ENCODE peak calls at places on chromosomes 4 and X, in five cellular contexts. One of them, this sample, is unnamed.

GRCh38 chr4:41878991-41879491 is 56.2 kb upstream of the TMEM33 start:
- DNase-seq in fibroblast of lung: no peak
- DNase-seq in hepatocyte: no peak
- DNase-seq in DND-41: no peak
- DNase-seq in PC-9: no peak
- DNase-seq in this sample: no peak

GRCh38 chrX:44308869-44309268 is 34.6 kb downstream of the EFHC2 start:
- DNase-seq in hepatocyte: no peak
- DNase-seq in fibroblast of lung: no peak
- DNase-seq in DND-41: no peak
- DNase-seq in PC-9: no peak
- DNase-seq in this sample: no peak

GRCh38 chrX:47992093-47992375 is 11.8 kb downstream of the ZNF182 start:
- DNase-seq in fibroblast of lung: no peak
- DNase-seq in PC-9: no peak
- DNase-seq in DND-41: no peak
- DNase-seq in hepatocyte: no peak
- DNase-seq in this sample: no peak

GRCh38 chr4:142846105-142846728 is at the start of gene INPP4B:
- DNase-seq in hepatocyte: peak; percentile 72
- DNase-seq in DND-41: peak; percentile 70
- DNase-seq in fibroblast of lung: peak; percentile 60
- DNase-seq in PC-9: peak; percentile 46
- DNase-seq in this sample: peak; percentile 63

GRCh38 chr4:78776729-78777555 is 792 bp downstream of the BMP2K start:
- DNase-seq in DND-41: peak; percentile 59
- DNase-seq in fibroblast of lung: peak; percentile 64
- DNase-seq in hepatocyte: peak; percentile 60
- DNase-seq in PC-9: no peak
- DNase-seq in this sample: peak; percentile 80

GRCh38 chrX:96102997-96103396 is 581.6 kb upstream of the DIAPH2 start:
- DNase-seq in DND-41: no peak
- DNase-seq in fibroblast of lung: peak; percentile 19
- DNase-seq in PC-9: no peak
- DNase-seq in hepatocyte: no peak
- DNase-seq in this sample: no peak

GRCh38 chr4:3498901-3499510 is 33.2 kb downstream of the LRPAP1 start:
- DNase-seq in hepatocyte: no peak
- DNase-seq in PC-9: no peak
- DNase-seq in fibroblast of lung: no peak
- DNase-seq in DND-41: no peak
- DNase-seq in this sample: no peak

GRCh38 chr4:89939994-89940393 is 45.3 kb downstream of the MMRN1 start:
- DNase-seq in hepatocyte: peak; percentile 12
- DNase-seq in DND-41: no peak
- DNase-seq in fibroblast of lung: peak; percentile 86
- DNase-seq in PC-9: no peak
- DNase-seq in this sample: no peak

GRCh38 chr4:36187723-36188333 is 56.5 kb downstream of the ARAP2 start:
- DNase-seq in DND-41: no peak
- DNase-seq in fibroblast of lung: peak; percentile 62
- DNase-seq in hepatocyte: peak; percentile 26
- DNase-seq in PC-9: no peak
- DNase-seq in this sample: peak; percentile 13

GRCh38 chr4:3470244-3471097 is 7.4 kb downstream of the DOK7 start:
- DNase-seq in PC-9: peak; percentile 47
- DNase-seq in fibroblast of lung: peak; percentile 79
- DNase-seq in DND-41: no peak
- DNase-seq in hepatocyte: no peak
- DNase-seq in this sample: no peak

GRCh38 chr4:40281099-40281498 is 54.0 kb upstream of the CHRNA9 start:
- DNase-seq in fibroblast of lung: no peak
- DNase-seq in PC-9: no peak
- DNase-seq in DND-41: no peak
- DNase-seq in hepatocyte: no peak
- DNase-seq in this sample: no peak

GRCh38 chr4:22356996-22357596 is 158.8 kb downstream of the ADGRA3 start:
- DNase-seq in PC-9: no peak
- DNase-seq in DND-41: no peak
- DNase-seq in hepatocyte: peak; percentile 30
- DNase-seq in fibroblast of lung: peak; percentile 46
- DNase-seq in this sample: peak; percentile 26
- TF ChIP-seq CTCF in PC-9: no peak
- TF ChIP-seq CTCF in DND-41: peak; percentile 37
- TF ChIP-seq CTCF in hepatocyte: peak; percentile 51
- TF ChIP-seq CTCF in fibroblast of lung: peak; percentile 43
- TF ChIP-seq CTCF in this sample: peak; percentile 70

GRCh38 chr4:183797041-183797444 is 108.1 kb upstream of the STOX2 start:
- DNase-seq in PC-9: no peak
- DNase-seq in hepatocyte: peak; percentile 35
- DNase-seq in fibroblast of lung: no peak
- DNase-seq in DND-41: no peak
- DNase-seq in this sample: peak; percentile 32
- TF ChIP-seq EZH2 in PC-9: no peak
- TF ChIP-seq EZH2 in hepatocyte: no peak
- TF ChIP-seq EZH2 in fibroblast of lung: no peak
- TF ChIP-seq EZH2 in DND-41: no peak
- TF ChIP-seq EZH2 in this sample: no peak

GRCh38 chr4:13910556-13910955 is 283.0 kb upstream of the BOD1L1 start:
- DNase-seq in DND-41: no peak
- DNase-seq in hepatocyte: no peak
- DNase-seq in fibroblast of lung: peak; percentile 37
- DNase-seq in PC-9: no peak
- DNase-seq in this sample: no peak

GRCh38 chr4:13908455-13908854 is 280.9 kb upstream of the BOD1L1 start:
- DNase-seq in PC-9: no peak
- DNase-seq in DND-41: no peak
- DNase-seq in hepatocyte: no peak
- DNase-seq in fibroblast of lung: peak; percentile 53
- DNase-seq in this sample: no peak

GRCh38 chr4:13906727-13907126 is 279.2 kb upstream of the BOD1L1 start:
- DNase-seq in hepatocyte: no peak
- DNase-seq in DND-41: no peak
- DNase-seq in fibroblast of lung: no peak
- DNase-seq in PC-9: no peak
- DNase-seq in this sample: no peak

GRCh38 chr4:13905543-13905942 is 278.0 kb upstream of the BOD1L1 start:
- DNase-seq in PC-9: no peak
- DNase-seq in fibroblast of lung: peak; percentile 95
- DNase-seq in hepatocyte: no peak
- DNase-seq in DND-41: no peak
- DNase-seq in this sample: no peak

DNA sequence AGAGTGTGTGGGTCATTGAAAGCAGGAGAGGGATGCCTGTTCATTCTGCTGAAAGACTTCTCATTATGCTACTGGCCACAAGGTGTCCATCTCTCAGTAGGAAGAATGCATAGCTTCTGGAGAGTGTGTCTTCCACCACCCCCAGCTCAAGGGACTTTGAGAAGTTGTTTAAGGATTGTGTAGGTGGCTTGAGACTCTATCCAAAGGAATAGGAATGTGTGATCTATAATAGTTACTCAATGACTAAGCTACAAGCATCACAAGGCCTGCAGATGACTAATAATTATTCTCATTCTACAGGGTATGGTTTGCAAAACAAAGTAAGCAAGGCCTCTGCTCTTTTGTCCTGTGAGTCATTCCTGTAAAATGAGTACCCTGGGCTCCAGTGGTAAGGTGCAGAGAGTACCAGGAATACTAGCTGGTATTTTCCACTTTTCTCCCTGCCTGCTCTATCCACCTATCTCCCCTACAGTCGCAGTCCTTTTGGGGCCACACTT is 279.8 kb upstream of the BOD1L1 start:
- DNase-seq in fibroblast of lung: peak; percentile 97
- DNase-seq in hepatocyte: peak; percentile 71
- DNase-seq in PC-9: peak; percentile 99
- DNase-seq in DND-41: no peak
- DNase-seq in this sample: peak; percentile 97
- TF ChIP-seq CTCF in fibroblast of lung: peak; percentile 16
- TF ChIP-seq CTCF in hepatocyte: peak; percentile 35
- TF ChIP-seq CTCF in PC-9: peak; percentile 61
- TF ChIP-seq CTCF in DND-41: no peak
- TF ChIP-seq CTCF in this sample: peak; percentile 38

GRCh38 chr4:139279723-139280620 is at the start of gene MGARP:
- DNase-seq in hepatocyte: peak; percentile 28
- DNase-seq in DND-41: no peak
- DNase-seq in fibroblast of lung: peak; percentile 28
- DNase-seq in PC-9: no peak
- DNase-seq in this sample: peak; percentile 33
- TF ChIP-seq EZH2 in hepatocyte: peak; percentile 53
- TF ChIP-seq EZH2 in DND-41: no peak
- TF ChIP-seq EZH2 in fibroblast of lung: no peak
- TF ChIP-seq EZH2 in PC-9: no peak
- TF ChIP-seq EZH2 in this sample: no peak

DNA sequence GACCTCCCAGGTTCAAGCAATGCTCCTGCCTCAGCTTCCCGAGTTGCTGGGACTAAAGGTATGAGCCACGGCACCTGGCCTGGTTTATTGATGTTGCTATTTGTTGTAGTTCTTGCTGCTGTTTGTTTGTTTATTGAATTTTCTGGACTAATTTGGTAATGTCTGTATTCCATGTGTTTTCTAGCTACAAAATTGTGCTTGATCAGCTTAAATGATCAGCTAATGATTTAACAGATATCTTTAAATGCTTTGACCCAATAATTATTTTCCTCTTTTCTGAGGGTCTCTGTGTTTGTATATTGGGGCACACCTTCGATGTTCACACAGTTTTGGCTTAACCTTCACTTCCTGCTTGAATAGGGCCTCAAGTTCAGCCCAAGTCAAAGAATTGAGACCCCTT is 488.1 kb upstream of the HTR2C start:
- DNase-seq in fibroblast of lung: no peak
- DNase-seq in hepatocyte: no peak
- DNase-seq in PC-9: no peak
- DNase-seq in DND-41: no peak
- DNase-seq in this sample: no peak
- TF ChIP-seq CTCF in fibroblast of lung: no peak
- TF ChIP-seq CTCF in hepatocyte: no peak
- TF ChIP-seq CTCF in PC-9: no peak
- TF ChIP-seq CTCF in DND-41: no peak
- TF ChIP-seq CTCF in this sample: no peak

GRCh38 chr4:44984083-44984482 is 257.7 kb upstream of the GNPDA2 start:
- DNase-seq in fibroblast of lung: no peak
- DNase-seq in PC-9: no peak
- DNase-seq in DND-41: no peak
- DNase-seq in hepatocyte: no peak
- DNase-seq in this sample: peak; percentile 35
- TF ChIP-seq EZH2 in fibroblast of lung: no peak
- TF ChIP-seq EZH2 in PC-9: no peak
- TF ChIP-seq EZH2 in DND-41: no peak
- TF ChIP-seq EZH2 in hepatocyte: no peak
- TF ChIP-seq EZH2 in this sample: no peak

GRCh38 chrX:134183665-134184064 is 53.3 kb upstream of the CCDC160 start:
- DNase-seq in hepatocyte: no peak
- DNase-seq in fibroblast of lung: no peak
- DNase-seq in PC-9: no peak
- DNase-seq in DND-41: no peak
- DNase-seq in this sample: no peak

GRCh38 chrX:134191276-134191675 is 45.7 kb upstream of the CCDC160 start:
- DNase-seq in hepatocyte: no peak
- DNase-seq in fibroblast of lung: no peak
- DNase-seq in PC-9: no peak
- DNase-seq in DND-41: no peak
- DNase-seq in this sample: no peak

GRCh38 chrX:134181261-134181660 is 55.7 kb upstream of the CCDC160 start:
- DNase-seq in hepatocyte: no peak
- DNase-seq in PC-9: no peak
- DNase-seq in fibroblast of lung: no peak
- DNase-seq in DND-41: no peak
- DNase-seq in this sample: no peak

GRCh38 chrX:134184936-134185335 is 52.0 kb upstream of the CCDC160 start:
- DNase-seq in PC-9: no peak
- DNase-seq in fibroblast of lung: no peak
- DNase-seq in DND-41: peak; percentile 16
- DNase-seq in hepatocyte: no peak
- DNase-seq in this sample: no peak

DNA sequence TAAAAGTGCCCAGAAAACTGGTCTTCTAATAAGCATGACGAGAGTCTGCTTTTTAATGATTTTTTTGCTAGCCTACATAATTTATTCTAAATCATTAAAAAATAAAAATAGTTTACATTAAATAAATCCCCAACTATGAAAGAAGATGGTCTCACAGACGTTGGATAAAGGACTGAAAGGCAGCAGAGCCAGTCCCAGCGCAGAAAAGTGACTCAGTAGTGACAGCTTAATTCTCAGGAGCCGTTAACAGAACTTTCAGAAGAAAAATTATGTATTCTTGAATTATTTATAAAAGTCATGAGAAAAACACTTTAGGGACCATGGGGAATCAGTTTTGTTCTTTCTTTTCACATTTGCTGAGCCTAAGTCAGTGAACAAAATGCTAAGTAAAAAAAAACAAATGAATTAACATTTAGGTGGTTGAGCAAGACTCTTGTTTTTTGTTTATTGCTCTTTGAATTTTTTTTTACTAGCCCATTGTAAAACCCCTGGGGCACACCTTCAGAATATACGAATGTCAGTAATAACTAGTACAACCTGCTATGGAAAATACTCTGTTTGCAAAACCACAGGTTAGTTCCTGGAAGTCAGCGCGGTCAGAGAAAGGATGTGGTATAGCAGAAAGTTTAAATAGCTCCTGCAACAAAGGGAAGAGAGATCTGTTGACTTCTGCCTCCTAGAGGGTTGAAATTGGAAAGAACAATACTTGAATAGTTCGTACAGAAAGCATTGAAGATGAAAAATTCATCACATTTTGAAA is 50.4 kb upstream of the CCDC160 start:
- DNase-seq in fibroblast of lung: no peak
- DNase-seq in PC-9: peak; percentile 80
- DNase-seq in hepatocyte: no peak
- DNase-seq in DND-41: peak; percentile 81
- DNase-seq in this sample: peak; percentile 10
- TF ChIP-seq CTCF in fibroblast of lung: no peak
- TF ChIP-seq CTCF in PC-9: no peak
- TF ChIP-seq CTCF in hepatocyte: no peak
- TF ChIP-seq CTCF in DND-41: peak; percentile 58
- TF ChIP-seq CTCF in this sample: no peak

GRCh38 chrX:630922-631496 is 418 bp downstream of the SHOX start:
- DNase-seq in PC-9: no peak
- DNase-seq in DND-41: no peak
- DNase-seq in fibroblast of lung: no peak
- DNase-seq in hepatocyte: no peak
- DNase-seq in this sample: no peak
- TF ChIP-seq EZH2 in PC-9: no peak
- TF ChIP-seq EZH2 in DND-41: no peak
- TF ChIP-seq EZH2 in fibroblast of lung: no peak
- TF ChIP-seq EZH2 in hepatocyte: no peak
- TF ChIP-seq EZH2 in this sample: no peak

This sample was measured in mammary epithelial cell.